ENCODE peak calls at places on chromosomes 12 and 14, in seven cellular contexts. One of them, this sample, is unnamed.

GRCh38 chr12:54216580-54217308 is 28.0 kb upstream of the SMUG1 start:
- DNase-seq in HCT116: peak
- DNase-seq in HepG2: peak
- DNase-seq in K562: peak
- DNase-seq in GM12878: no peak
- DNase-seq in H1: peak
- DNase-seq in SK-N-SH: peak
- DNase-seq in this sample: peak

GRCh38 chr12:133227281-133227852 is 8.3 kb downstream of the ANHX start:
- DNase-seq in HCT116: no peak
- DNase-seq in HepG2: no peak
- DNase-seq in K562: no peak
- DNase-seq in GM12878: no peak
- DNase-seq in H1: no peak
- DNase-seq in SK-N-SH: no peak
- DNase-seq in this sample: no peak

GRCh38 chr12:48680861-48681260 is 1.2 kb downstream of the KANSL2 start:
- DNase-seq in HCT116: no peak
- DNase-seq in HepG2: no peak
- DNase-seq in K562: peak
- DNase-seq in GM12878: no peak
- DNase-seq in H1: peak
- DNase-seq in SK-N-SH: no peak
- DNase-seq in this sample: no peak

GRCh38 chr14:102138935-102139247 is 806 bp upstream of the WDR20 start:
- DNase-seq in HCT116: no peak
- DNase-seq in HepG2: no peak
- DNase-seq in K562: no peak
- DNase-seq in GM12878: no peak
- DNase-seq in H1: no peak
- DNase-seq in SK-N-SH: no peak
- DNase-seq in this sample: no peak

GRCh38 chr14:46999661-47000060 is 348.1 kb upstream of the RPL10L start:
- DNase-seq in HCT116: no peak
- DNase-seq in HepG2: no peak
- DNase-seq in K562: no peak
- DNase-seq in GM12878: no peak
- DNase-seq in H1: no peak
- DNase-seq in SK-N-SH: no peak
- DNase-seq in this sample: no peak

GRCh38 chr14:32397871-32398640 is 69.0 kb downstream of the AKAP6 start:
- DNase-seq in HCT116: no peak
- DNase-seq in HepG2: no peak
- DNase-seq in K562: no peak
- DNase-seq in GM12878: no peak
- DNase-seq in H1: no peak
- DNase-seq in SK-N-SH: no peak
- DNase-seq in this sample: peak

GRCh38 chr12:30796508-30796780 is 41.7 kb upstream of the CAPRIN2 start:
- DNase-seq in HCT116: no peak
- DNase-seq in HepG2: no peak
- DNase-seq in K562: no peak
- DNase-seq in GM12878: no peak
- DNase-seq in H1: no peak
- DNase-seq in SK-N-SH: no peak
- DNase-seq in this sample: no peak

GRCh38 chr14:68627868-68628604 is 164.8 kb downstream of the ZFP36L1 start:
- DNase-seq in HCT116: peak
- DNase-seq in HepG2: no peak
- DNase-seq in K562: no peak
- DNase-seq in GM12878: no peak
- DNase-seq in H1: peak
- DNase-seq in SK-N-SH: no peak
- DNase-seq in this sample: peak

GRCh38 chr12:122350444-122350843 is 72.0 kb downstream of the CLIP1 start:
- DNase-seq in HCT116: no peak
- DNase-seq in HepG2: no peak
- DNase-seq in K562: no peak
- DNase-seq in GM12878: no peak
- DNase-seq in H1: no peak
- DNase-seq in SK-N-SH: peak
- DNase-seq in this sample: no peak

GRCh38 chr12:54016478-54016964 is 7.7 kb downstream of the HOXC8 start:
- DNase-seq in HCT116: no peak
- DNase-seq in HepG2: no peak
- DNase-seq in K562: no peak
- DNase-seq in GM12878: no peak
- DNase-seq in H1: no peak
- DNase-seq in SK-N-SH: no peak
- DNase-seq in this sample: peak

GRCh38 chr14:76829650-76830421 is 3.6 kb downstream of the LRRC74A start:
- DNase-seq in HCT116: no peak
- DNase-seq in HepG2: peak
- DNase-seq in K562: no peak
- DNase-seq in GM12878: no peak
- DNase-seq in H1: no peak
- DNase-seq in SK-N-SH: peak
- DNase-seq in this sample: no peak

GRCh38 chr12:91577586-91578539 is 395.2 kb upstream of the DCN start:
- DNase-seq in HCT116: peak
- DNase-seq in HepG2: no peak
- DNase-seq in K562: peak
- DNase-seq in GM12878: no peak
- DNase-seq in H1: no peak
- DNase-seq in SK-N-SH: peak
- DNase-seq in this sample: peak

GRCh38 chr12:45049912-45050318 is 984 bp downstream of the DBX2 start:
- DNase-seq in HCT116: no peak
- DNase-seq in HepG2: no peak
- DNase-seq in K562: no peak
- DNase-seq in GM12878: no peak
- DNase-seq in H1: no peak
- DNase-seq in SK-N-SH: no peak
- DNase-seq in this sample: no peak

GRCh38 chr12:93645702-93646101 is 31.5 kb upstream of the CRADD start:
- DNase-seq in HCT116: no peak
- DNase-seq in HepG2: no peak
- DNase-seq in K562: no peak
- DNase-seq in GM12878: no peak
- DNase-seq in H1: no peak
- DNase-seq in SK-N-SH: no peak
- DNase-seq in this sample: no peak

GRCh38 chr12:124884587-124885438 is 21.1 kb upstream of the SCARB1 start:
- DNase-seq in HCT116: no peak
- DNase-seq in HepG2: peak
- DNase-seq in K562: peak
- DNase-seq in GM12878: no peak
- DNase-seq in H1: no peak
- DNase-seq in SK-N-SH: no peak
- DNase-seq in this sample: no peak

GRCh38 chr12:958449-959123 is 9.1 kb upstream of the RAD52 start:
- DNase-seq in HCT116: no peak
- DNase-seq in HepG2: no peak
- DNase-seq in K562: no peak
- DNase-seq in GM12878: peak
- DNase-seq in H1: no peak
- DNase-seq in SK-N-SH: no peak
- DNase-seq in this sample: no peak

GRCh38 chr12:29164477-29165163 is 15.5 kb downstream of the FAR2 start:
- DNase-seq in HCT116: no peak
- DNase-seq in HepG2: no peak
- DNase-seq in K562: peak
- DNase-seq in GM12878: peak
- DNase-seq in H1: no peak
- DNase-seq in SK-N-SH: no peak
- DNase-seq in this sample: no peak

GRCh38 chr12:74537126-74537706 is 419 bp upstream of the ATXN7L3B start:
- DNase-seq in HCT116: peak
- DNase-seq in HepG2: peak
- DNase-seq in K562: peak
- DNase-seq in GM12878: peak
- DNase-seq in H1: no peak
- DNase-seq in SK-N-SH: peak
- DNase-seq in this sample: peak
- TF ChIP-seq JUND in HCT116: no peak
- TF ChIP-seq JUND in HepG2: no peak
- TF ChIP-seq JUND in K562: no peak
- TF ChIP-seq JUND in GM12878: no peak
- TF ChIP-seq JUND in H1: no peak
- TF ChIP-seq JUND in SK-N-SH: no peak
- TF ChIP-seq JUND in this sample: no peak

GRCh38 chr12:112937741-112938719 is at the start of gene OAS3:
- DNase-seq in HCT116: peak
- DNase-seq in HepG2: peak
- DNase-seq in K562: peak
- DNase-seq in GM12878: peak
- DNase-seq in H1: peak
- DNase-seq in SK-N-SH: peak
- DNase-seq in this sample: peak
- TF ChIP-seq JUND in HCT116: no peak
- TF ChIP-seq JUND in HepG2: no peak
- TF ChIP-seq JUND in K562: no peak
- TF ChIP-seq JUND in GM12878: no peak
- TF ChIP-seq JUND in H1: no peak
- TF ChIP-seq JUND in SK-N-SH: no peak
- TF ChIP-seq JUND in this sample: no peak

GRCh38 chr14:91387135-91387849 is 30.3 kb downstream of the CCDC88C start:
- DNase-seq in HCT116: no peak
- DNase-seq in HepG2: no peak
- DNase-seq in K562: no peak
- DNase-seq in GM12878: no peak
- DNase-seq in H1: no peak
- DNase-seq in SK-N-SH: no peak
- DNase-seq in this sample: no peak
- TF ChIP-seq JUND in HCT116: no peak
- TF ChIP-seq JUND in HepG2: no peak
- TF ChIP-seq JUND in K562: no peak
- TF ChIP-seq JUND in GM12878: no peak
- TF ChIP-seq JUND in H1: no peak
- TF ChIP-seq JUND in SK-N-SH: no peak
- TF ChIP-seq JUND in this sample: no peak

GRCh38 chr12:62259311-62259992 is 752 bp upstream of the USP15 start:
- DNase-seq in HCT116: no peak
- DNase-seq in HepG2: peak
- DNase-seq in K562: no peak
- DNase-seq in GM12878: no peak
- DNase-seq in H1: no peak
- DNase-seq in SK-N-SH: peak
- DNase-seq in this sample: no peak
- TF ChIP-seq JUND in HCT116: no peak
- TF ChIP-seq JUND in HepG2: no peak
- TF ChIP-seq JUND in K562: no peak
- TF ChIP-seq JUND in GM12878: no peak
- TF ChIP-seq JUND in H1: no peak
- TF ChIP-seq JUND in SK-N-SH: no peak
- TF ChIP-seq JUND in this sample: no peak

GRCh38 chr14:89618821-89619551 is 202.0 kb upstream of the FOXN3 start:
- DNase-seq in HCT116: peak
- DNase-seq in HepG2: peak
- DNase-seq in K562: no peak
- DNase-seq in GM12878: no peak
- DNase-seq in H1: peak
- DNase-seq in SK-N-SH: peak
- DNase-seq in this sample: peak
- TF ChIP-seq JUND in HCT116: no peak
- TF ChIP-seq JUND in HepG2: no peak
- TF ChIP-seq JUND in K562: no peak
- TF ChIP-seq JUND in GM12878: no peak
- TF ChIP-seq JUND in H1: no peak
- TF ChIP-seq JUND in SK-N-SH: no peak
- TF ChIP-seq JUND in this sample: no peak

GRCh38 chr12:96886998-96887677 is 19.9 kb upstream of the NEDD1 start:
- DNase-seq in HCT116: no peak
- DNase-seq in HepG2: no peak
- DNase-seq in K562: no peak
- DNase-seq in GM12878: no peak
- DNase-seq in H1: no peak
- DNase-seq in SK-N-SH: no peak
- DNase-seq in this sample: peak

GRCh38 chr12:96883571-96883970 is 23.5 kb upstream of the NEDD1 start:
- DNase-seq in HCT116: no peak
- DNase-seq in HepG2: no peak
- DNase-seq in K562: no peak
- DNase-seq in GM12878: no peak
- DNase-seq in H1: no peak
- DNase-seq in SK-N-SH: no peak
- DNase-seq in this sample: no peak

GRCh38 chr12:96890331-96890730 is 16.7 kb upstream of the NEDD1 start:
- DNase-seq in HCT116: no peak
- DNase-seq in HepG2: no peak
- DNase-seq in K562: no peak
- DNase-seq in GM12878: no peak
- DNase-seq in H1: no peak
- DNase-seq in SK-N-SH: no peak
- DNase-seq in this sample: no peak

GRCh38 chr12:96892104-96892503 is 15.0 kb upstream of the NEDD1 start:
- DNase-seq in HCT116: no peak
- DNase-seq in HepG2: no peak
- DNase-seq in K562: no peak
- DNase-seq in GM12878: no peak
- DNase-seq in H1: no peak
- DNase-seq in SK-N-SH: no peak
- DNase-seq in this sample: no peak

GRCh38 chr12:96889273-96889933 is 17.7 kb upstream of the NEDD1 start:
- DNase-seq in HCT116: no peak
- DNase-seq in HepG2: no peak
- DNase-seq in K562: no peak
- DNase-seq in GM12878: no peak
- DNase-seq in H1: no peak
- DNase-seq in SK-N-SH: no peak
- DNase-seq in this sample: no peak
- TF ChIP-seq JUND in HCT116: no peak
- TF ChIP-seq JUND in HepG2: no peak
- TF ChIP-seq JUND in K562: no peak
- TF ChIP-seq JUND in GM12878: no peak
- TF ChIP-seq JUND in H1: no peak
- TF ChIP-seq JUND in SK-N-SH: peak
- TF ChIP-seq JUND in this sample: no peak

GRCh38 chr14:54566410-54567223 is at the start of gene SAMD4A:
- DNase-seq in HCT116: no peak
- DNase-seq in HepG2: peak
- DNase-seq in K562: peak
- DNase-seq in GM12878: no peak
- DNase-seq in H1: peak
- DNase-seq in SK-N-SH: peak
- DNase-seq in this sample: peak

GRCh38 chr14:54566152-54566409 is 847 bp upstream of the SAMD4A start:
- DNase-seq in HCT116: no peak
- DNase-seq in HepG2: no peak
- DNase-seq in K562: no peak
- DNase-seq in GM12878: no peak
- DNase-seq in H1: peak
- DNase-seq in SK-N-SH: no peak
- DNase-seq in this sample: no peak

GRCh38 chr14:54564071-54564798 is 2.7 kb upstream of the SAMD4A start:
- DNase-seq in HCT116: no peak
- DNase-seq in HepG2: peak
- DNase-seq in K562: peak
- DNase-seq in GM12878: no peak
- DNase-seq in H1: no peak
- DNase-seq in SK-N-SH: peak
- DNase-seq in this sample: peak

GRCh38 chr14:54565236-54566151 is 1.4 kb upstream of the SAMD4A start:
- DNase-seq in HCT116: peak
- DNase-seq in HepG2: peak
- DNase-seq in K562: peak
- DNase-seq in GM12878: no peak
- DNase-seq in H1: peak
- DNase-seq in SK-N-SH: peak
- DNase-seq in this sample: peak

GRCh38 chr14:54564799-54565235 is 2.1 kb upstream of the SAMD4A start:
- DNase-seq in HCT116: no peak
- DNase-seq in HepG2: peak
- DNase-seq in K562: peak
- DNase-seq in GM12878: no peak
- DNase-seq in H1: no peak
- DNase-seq in SK-N-SH: no peak
- DNase-seq in this sample: no peak
- TF ChIP-seq JUND in HCT116: no peak
- TF ChIP-seq JUND in HepG2: no peak
- TF ChIP-seq JUND in K562: no peak
- TF ChIP-seq JUND in GM12878: no peak
- TF ChIP-seq JUND in H1: no peak
- TF ChIP-seq JUND in SK-N-SH: no peak
- TF ChIP-seq JUND in this sample: no peak

This sample was measured in T47D.